ENCODE peak calls at places on chromosomes 6 and 20, in five cellular contexts. One of them, this sample, is unnamed.

GRCh38 chr6:161549977-161550655 is 276.3 kb upstream of the AGPAT4 start:
- DNase-seq in tibial artery: no peak
- DNase-seq in B cell: no peak
- DNase-seq in Calu3: peak; percentile 59
- DNase-seq in GM13977: no peak
- DNase-seq in this sample: no peak

GRCh38 chr20:59603727-59604608 is at the start of gene PHACTR3:
- DNase-seq in GM13977: no peak
- DNase-seq in B cell: no peak
- DNase-seq in Calu3: no peak
- DNase-seq in tibial artery: no peak
- DNase-seq in this sample: no peak

GRCh38 chr6:56699066-56699654 is 56.5 kb upstream of the DST start:
- DNase-seq in Calu3: no peak
- DNase-seq in tibial artery: no peak
- DNase-seq in B cell: no peak
- DNase-seq in GM13977: peak; percentile 20
- DNase-seq in this sample: no peak

GRCh38 chr20:23111307-23111943 is 25.3 kb upstream of the CD93 start:
- DNase-seq in B cell: no peak
- DNase-seq in GM13977: no peak
- DNase-seq in Calu3: no peak
- DNase-seq in tibial artery: no peak
- DNase-seq in this sample: no peak

GRCh38 chr20:48638546-48638945 is 189.3 kb downstream of the PREX1 start:
- DNase-seq in tibial artery: no peak
- DNase-seq in Calu3: peak; percentile 61
- DNase-seq in B cell: no peak
- DNase-seq in GM13977: no peak
- DNase-seq in this sample: peak; percentile 15

GRCh38 chr6:126312013-126312665 is 27.8 kb upstream of the CENPW start:
- DNase-seq in B cell: no peak
- DNase-seq in GM13977: peak; percentile 26
- DNase-seq in Calu3: peak; percentile 26
- DNase-seq in tibial artery: no peak
- DNase-seq in this sample: no peak

GRCh38 chr6:7245668-7246393 is 67.2 kb downstream of the SSR1 start:
- DNase-seq in GM13977: no peak
- DNase-seq in Calu3: no peak
- DNase-seq in B cell: no peak
- DNase-seq in tibial artery: no peak
- DNase-seq in this sample: no peak

GRCh38 chr20:40941023-40941655 is 87.5 kb upstream of the TOP1 start:
- DNase-seq in B cell: peak; percentile 43
- DNase-seq in Calu3: no peak
- DNase-seq in tibial artery: no peak
- DNase-seq in GM13977: no peak
- DNase-seq in this sample: peak; percentile 39

GRCh38 chr6:108589244-108589730 is 28.6 kb downstream of the FOXO3 start:
- DNase-seq in Calu3: peak; percentile 80
- DNase-seq in GM13977: no peak
- DNase-seq in B cell: peak; percentile 24
- DNase-seq in tibial artery: peak; percentile 92
- DNase-seq in this sample: no peak

GRCh38 chr6:170177383-170178265 is 113.3 kb downstream of the DLL1 start:
- DNase-seq in Calu3: no peak
- DNase-seq in B cell: no peak
- DNase-seq in tibial artery: no peak
- DNase-seq in GM13977: peak; percentile 30
- DNase-seq in this sample: no peak

GRCh38 chr6:20175810-20176209 is 36.5 kb downstream of the MBOAT1 start:
- DNase-seq in GM13977: no peak
- DNase-seq in B cell: no peak
- DNase-seq in tibial artery: no peak
- DNase-seq in Calu3: no peak
- DNase-seq in this sample: no peak

GRCh38 chr6:137051790-137052472 is 7.2 kb upstream of the IL20RA start:
- DNase-seq in B cell: no peak
- DNase-seq in Calu3: no peak
- DNase-seq in GM13977: no peak
- DNase-seq in tibial artery: no peak
- DNase-seq in this sample: no peak

GRCh38 chr6:160137130-160137988 is 15.7 kb downstream of the SLC22A1 start:
- DNase-seq in tibial artery: no peak
- DNase-seq in GM13977: peak; percentile 11
- DNase-seq in B cell: no peak
- DNase-seq in Calu3: no peak
- DNase-seq in this sample: no peak

GRCh38 chr20:47672166-47672565 is 113.1 kb downstream of the SULF2 start:
- DNase-seq in B cell: no peak
- DNase-seq in GM13977: no peak
- DNase-seq in Calu3: no peak
- DNase-seq in tibial artery: no peak
- DNase-seq in this sample: no peak

GRCh38 chr6:161372422-161372793 is 98.5 kb upstream of the AGPAT4 start:
- DNase-seq in B cell: no peak
- DNase-seq in Calu3: no peak
- DNase-seq in GM13977: no peak
- DNase-seq in tibial artery: no peak
- DNase-seq in this sample: no peak

GRCh38 chr6:134921276-134921979 is 28.5 kb downstream of the ALDH8A1 start:
- DNase-seq in Calu3: no peak
- DNase-seq in tibial artery: no peak
- DNase-seq in GM13977: no peak
- DNase-seq in B cell: no peak
- DNase-seq in this sample: no peak

GRCh38 chr6:134921980-134922313 is 28.0 kb downstream of the ALDH8A1 start:
- DNase-seq in Calu3: no peak
- DNase-seq in B cell: no peak
- DNase-seq in GM13977: no peak
- DNase-seq in tibial artery: no peak
- DNase-seq in this sample: no peak

GRCh38 chr6:134920422-134920821 is 29.5 kb downstream of the ALDH8A1 start:
- DNase-seq in Calu3: no peak
- DNase-seq in tibial artery: no peak
- DNase-seq in B cell: no peak
- DNase-seq in GM13977: no peak
- DNase-seq in this sample: no peak

DNA sequence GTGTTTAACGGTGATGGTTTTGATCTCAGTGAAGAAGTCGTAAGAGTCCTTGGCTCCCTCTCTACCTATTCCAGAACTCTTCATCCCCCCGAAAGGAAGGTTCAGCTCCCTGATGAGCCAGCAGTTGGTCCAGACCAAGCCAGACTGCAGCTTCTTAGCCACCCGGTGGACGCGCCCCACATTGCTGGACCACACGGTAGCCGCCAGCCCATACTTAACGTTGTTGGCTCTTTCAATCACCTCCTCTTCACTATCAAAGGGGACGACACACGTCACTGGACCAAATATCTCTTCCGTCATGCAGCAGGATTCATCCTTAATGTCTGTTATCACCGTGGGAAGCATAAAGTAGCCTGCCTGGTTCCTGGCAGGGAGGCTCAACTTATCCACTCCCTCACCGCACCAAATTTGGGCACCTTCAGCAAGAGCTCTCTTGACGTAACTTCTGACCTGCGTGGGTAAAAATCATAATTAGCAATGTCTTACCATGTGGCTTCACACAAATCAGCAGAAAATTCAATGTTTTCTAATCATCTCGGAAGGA is 31.4 kb downstream of the ALDH8A1 start:
- DNase-seq in tibial artery: no peak
- DNase-seq in B cell: no peak
- DNase-seq in GM13977: no peak
- DNase-seq in Calu3: no peak
- DNase-seq in this sample: no peak
- TF ChIP-seq CTCF in tibial artery: no peak
- TF ChIP-seq CTCF in B cell: no peak
- TF ChIP-seq CTCF in GM13977: no peak
- TF ChIP-seq CTCF in Calu3: no peak
- TF ChIP-seq CTCF in this sample: no peak

GRCh38 chr6:144093658-144094057 is 1.7 kb downstream of the SF3B5 start:
- DNase-seq in B cell: no peak
- DNase-seq in tibial artery: no peak
- DNase-seq in GM13977: no peak
- DNase-seq in Calu3: no peak
- DNase-seq in this sample: no peak

GRCh38 chr6:144094731-144095133 is 641 bp downstream of the SF3B5 start:
- DNase-seq in B cell: no peak
- DNase-seq in GM13977: no peak
- DNase-seq in Calu3: peak; percentile 5
- DNase-seq in tibial artery: peak; percentile 24
- DNase-seq in this sample: no peak

GRCh38 chr6:144087789-144088426 is 7.5 kb downstream of the SF3B5 start:
- DNase-seq in B cell: peak; percentile 41
- DNase-seq in tibial artery: no peak
- DNase-seq in GM13977: no peak
- DNase-seq in Calu3: no peak
- DNase-seq in this sample: no peak

GRCh38 chr6:144093236-144093635 is 2.1 kb downstream of the SF3B5 start:
- DNase-seq in Calu3: no peak
- DNase-seq in GM13977: no peak
- DNase-seq in tibial artery: no peak
- DNase-seq in B cell: no peak
- DNase-seq in this sample: no peak

GRCh38 chr6:144090384-144090783 is 5.0 kb downstream of the SF3B5 start:
- DNase-seq in Calu3: no peak
- DNase-seq in tibial artery: no peak
- DNase-seq in GM13977: no peak
- DNase-seq in B cell: no peak
- DNase-seq in this sample: no peak
- TF ChIP-seq CTCF in Calu3: no peak
- TF ChIP-seq CTCF in tibial artery: no peak
- TF ChIP-seq CTCF in GM13977: peak; percentile 43
- TF ChIP-seq CTCF in B cell: peak; percentile 24
- TF ChIP-seq CTCF in this sample: no peak

GRCh38 chr6:3402310-3403243 is 54.3 kb downstream of the SLC22A23 start:
- DNase-seq in B cell: no peak
- DNase-seq in tibial artery: no peak
- DNase-seq in GM13977: no peak
- DNase-seq in Calu3: no peak
- DNase-seq in this sample: no peak
- TF ChIP-seq CTCF in B cell: no peak
- TF ChIP-seq CTCF in tibial artery: no peak
- TF ChIP-seq CTCF in GM13977: no peak
- TF ChIP-seq CTCF in Calu3: no peak
- TF ChIP-seq CTCF in this sample: no peak

GRCh38 chr20:46130534-46130933 is 12.4 kb downstream of the CD40 start:
- DNase-seq in B cell: peak; percentile 30
- DNase-seq in GM13977: no peak
- DNase-seq in tibial artery: no peak
- DNase-seq in Calu3: no peak
- DNase-seq in this sample: no peak

GRCh38 chr20:46129955-46130481 is 11.9 kb downstream of the CD40 start:
- DNase-seq in tibial artery: no peak
- DNase-seq in B cell: peak; percentile 24
- DNase-seq in GM13977: no peak
- DNase-seq in Calu3: no peak
- DNase-seq in this sample: no peak

GRCh38 chr20:46127396-46128010 is 9.4 kb downstream of the CD40 start:
- DNase-seq in Calu3: no peak
- DNase-seq in tibial artery: no peak
- DNase-seq in GM13977: no peak
- DNase-seq in B cell: no peak
- DNase-seq in this sample: no peak

GRCh38 chr20:46126440-46127056 is 8.4 kb downstream of the CD40 start:
- DNase-seq in B cell: no peak
- DNase-seq in Calu3: no peak
- DNase-seq in GM13977: no peak
- DNase-seq in tibial artery: no peak
- DNase-seq in this sample: no peak

DNA sequence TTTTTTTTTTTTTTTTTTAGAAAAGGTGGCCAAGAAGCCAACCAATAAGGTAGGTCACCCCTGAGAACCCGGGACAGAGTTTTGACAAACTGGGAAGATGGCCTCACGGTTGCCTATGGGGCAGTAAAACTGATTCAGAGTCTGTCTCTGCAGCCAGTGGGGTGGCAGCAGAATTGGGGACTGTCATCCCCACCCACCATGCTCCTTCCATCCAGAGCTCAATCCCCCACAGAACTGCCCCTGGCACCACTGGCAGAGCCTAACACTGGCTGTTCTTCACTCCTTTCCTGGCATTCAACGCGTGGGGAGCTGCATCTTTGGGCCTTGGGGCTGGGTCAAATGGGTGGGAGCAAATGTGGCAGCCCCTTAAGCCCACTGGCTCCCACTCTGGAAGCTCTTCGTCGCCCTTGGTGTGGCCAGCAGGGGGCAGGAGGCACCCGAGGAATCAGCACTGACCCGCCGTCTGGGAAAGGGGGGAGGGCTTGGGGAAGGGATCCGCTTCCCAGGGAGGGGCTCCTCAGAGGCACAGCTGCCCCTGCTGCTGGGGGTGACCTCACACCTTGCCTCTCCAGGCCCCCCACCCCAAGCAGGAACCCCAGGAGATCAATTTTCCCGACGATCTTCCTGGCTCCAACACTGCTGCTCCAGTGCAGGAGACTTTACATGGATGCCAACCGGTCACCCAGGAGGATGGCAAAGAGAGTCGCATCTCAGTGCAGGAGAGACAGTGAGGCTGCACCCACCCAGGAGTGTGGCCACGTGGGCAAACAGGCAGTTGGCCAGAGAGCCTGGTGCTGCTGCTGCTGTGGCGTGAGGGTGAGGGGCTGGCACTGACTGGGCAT is 10.4 kb downstream of the CD40 start:
- DNase-seq in Calu3: peak; percentile 68
- DNase-seq in tibial artery: no peak
- DNase-seq in B cell: peak; percentile 38
- DNase-seq in GM13977: no peak
- DNase-seq in this sample: no peak
- TF ChIP-seq CTCF in Calu3: peak; percentile 95
- TF ChIP-seq CTCF in tibial artery: peak; percentile 36
- TF ChIP-seq CTCF in B cell: peak; percentile 52
- TF ChIP-seq CTCF in GM13977: peak; percentile 62
- TF ChIP-seq CTCF in this sample: peak; percentile 66

DNA sequence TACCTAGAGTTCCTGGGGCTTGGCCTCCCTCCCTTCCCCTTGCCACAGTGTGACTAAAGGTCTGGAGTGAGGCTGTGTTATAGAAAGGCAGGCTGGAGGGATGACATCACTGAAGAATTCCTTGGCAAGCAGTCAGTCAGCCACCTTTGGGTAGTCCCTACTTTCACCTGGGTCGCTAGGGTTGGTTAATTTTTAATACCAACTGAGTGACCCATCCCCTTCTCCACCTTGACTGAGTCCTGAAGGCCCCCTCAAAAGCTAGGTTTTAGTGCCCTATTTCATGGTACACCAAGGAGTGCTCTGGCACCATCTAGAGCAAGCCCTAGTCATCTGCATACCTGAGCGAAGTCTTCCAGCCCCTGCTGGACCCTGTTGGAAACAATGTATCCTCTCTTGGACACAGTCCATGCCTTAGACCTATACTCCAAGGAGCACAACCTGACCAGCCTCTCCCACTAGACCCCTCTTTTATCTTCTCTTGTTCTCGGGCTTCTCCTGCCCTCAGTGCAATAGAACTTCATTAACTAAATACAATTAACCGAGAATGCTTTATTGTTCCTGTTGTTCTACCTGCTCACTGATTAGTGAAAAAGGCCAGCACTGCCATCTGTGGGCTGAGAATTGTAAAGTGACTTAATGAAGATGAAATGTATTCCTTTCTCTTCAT is 44.6 kb downstream of the RIN2 start:
- DNase-seq in Calu3: peak; percentile 32
- DNase-seq in GM13977: no peak
- DNase-seq in tibial artery: no peak
- DNase-seq in B cell: peak; percentile 30
- DNase-seq in this sample: no peak
- TF ChIP-seq CTCF in Calu3: peak; percentile 17
- TF ChIP-seq CTCF in GM13977: peak; percentile 6
- TF ChIP-seq CTCF in tibial artery: no peak
- TF ChIP-seq CTCF in B cell: peak; percentile 56
- TF ChIP-seq CTCF in this sample: peak; percentile 15

This sample was measured in GM12864.